ENCODE peak calls at places on chromosomes 4 and X, in four cellular contexts. A is activated CD4-positive, alpha-beta T cell treated with anti-CD3 and anti-CD28 coated beads, Interleukin-2, amount 10 ng/mL, durations not matched to agents 7 days and 5 days; N is T-cell; V is CD8-positive, alpha-beta T cell. B is an unnamed sample.

GRCh38 chrX:53984895-53985294 is 59.4 kb downstream of the PHF8 start:
- DNase-seq in A (no peak), N (no peak), V (no peak), B (no peak)

GRCh38 chrX:9758239-9758638 is 7.4 kb downstream of the GPR143 start:
- DNase-seq in A (no peak), N (no peak), V (no peak), B (no peak)

GRCh38 chrX:42902513-42902912 is 124.5 kb upstream of the PPP1R2C start:
- DNase-seq in A (no peak), N (no peak), V (no peak), B (no peak)

GRCh38 chr4:101418055-101418454 is 70.7 kb upstream of the PPP3CA start:
- DNase-seq in A (peak; percentile 80), N (peak; percentile 50), V (peak; percentile 44), B (no peak)

GRCh38 chrX:129779747-129780146 is at the start of gene SASH3:
- DNase-seq in A (peak; percentile 76), N (peak; percentile 63), V (peak; percentile 57), B (no peak)

GRCh38 chr4:78749972-78750727 is 26.0 kb upstream of the BMP2K start:
- DNase-seq in A (no peak), N (no peak), V (no peak), B (no peak)

GRCh38 chr4:16524911-16525574 is 298.8 kb upstream of the TAPT1 start:
- DNase-seq in A (no peak), N (no peak), V (no peak), B (no peak)

GRCh38 chrX:47578692-47579091 is 3.5 kb upstream of the TIMP1 start:
- DNase-seq in A (no peak), N (no peak), V (no peak), B (peak; percentile 62)

GRCh38 chr4:124980276-124980752 is 267.8 kb upstream of the ANKRD50 start:
- DNase-seq in A (no peak), N (no peak), V (no peak), B (no peak)

GRCh38 chr4:989722-990471 is 3.1 kb downstream of the IDUA start:
- DNase-seq in A (no peak), N (no peak), V (no peak), B (no peak)

GRCh38 chr4:81792521-81792920 is 320.8 kb upstream of the RASGEF1B start:
- DNase-seq in A (no peak), N (no peak), V (no peak), B (no peak)

GRCh38 chr4:173189117-173189693 is 20.6 kb downstream of the GALNT7 start:
- DNase-seq in A (no peak), N (no peak), V (no peak), B (no peak)

GRCh38 chr4:72525938-72526337 is 43.1 kb downstream of the ADAMTS3 start:
- DNase-seq in A (no peak), N (no peak), V (no peak), B (no peak)

GRCh38 chr4:17657849-17658248 is 43.4 kb downstream of the MED28 start:
- DNase-seq in A (no peak), N (no peak), V (no peak), B (peak; percentile 50)

GRCh38 chr4:31237242-31237641 is 517.1 kb downstream of the PCDH7 start:
- DNase-seq in A (no peak), N (no peak), V (no peak), B (no peak)

GRCh38 chrX:153414838-153415552 is 3.7 kb downstream of the ZFP92 start:
- DNase-seq in A (no peak), N (no peak), V (no peak), B (no peak)

GRCh38 chr4:19809989-19810388 is 441.7 kb upstream of the SLIT2 start:
- DNase-seq in A (no peak), N (no peak), V (no peak), B (no peak)

GRCh38 chr4:175369087-175369486 is 443.0 kb downstream of the GPM6A start:
- DNase-seq in A (no peak), N (no peak), V (no peak), B (no peak)

B was measured in esophagus muscularis mucosa.